ENCODE peak calls at places on chromosomes 13 and 19, in seven cellular contexts. One of them, this sample, is unnamed.

GRCh38 chr13:106846571-106846970 is 278.6 kb upstream of the ARGLU1 start:
- DNase-seq in GM23338: no peak
- DNase-seq in left lung: no peak
- DNase-seq in tibial nerve: no peak
- DNase-seq in mucosa of descending colon: no peak
- DNase-seq in lower lobe of right lung: no peak
- DNase-seq in fibroblast of lung: no peak
- DNase-seq in this sample: no peak

GRCh38 chr19:10292206-10292788 is 2.5 kb downstream of the ICAM5 start:
- DNase-seq in tibial nerve: peak
- DNase-seq in fibroblast of lung: no peak
- DNase-seq in lower lobe of right lung: peak
- DNase-seq in left lung: peak
- DNase-seq in mucosa of descending colon: peak
- DNase-seq in GM23338: peak
- DNase-seq in this sample: no peak

GRCh38 chr19:16535381-16535780 is 6.9 kb downstream of the CHERP start:
- DNase-seq in fibroblast of lung: no peak
- DNase-seq in tibial nerve: no peak
- DNase-seq in GM23338: no peak
- DNase-seq in left lung: no peak
- DNase-seq in lower lobe of right lung: no peak
- DNase-seq in mucosa of descending colon: no peak
- DNase-seq in this sample: no peak

GRCh38 chr19:16702123-16702522 is 17.5 kb upstream of the NWD1 start:
- DNase-seq in lower lobe of right lung: no peak
- DNase-seq in left lung: no peak
- DNase-seq in fibroblast of lung: peak
- DNase-seq in GM23338: no peak
- DNase-seq in tibial nerve: peak
- DNase-seq in mucosa of descending colon: no peak
- DNase-seq in this sample: peak

GRCh38 chr13:31793246-31793645 is 53.9 kb downstream of the RXFP2 start:
- DNase-seq in GM23338: no peak
- DNase-seq in left lung: no peak
- DNase-seq in fibroblast of lung: peak
- DNase-seq in mucosa of descending colon: no peak
- DNase-seq in tibial nerve: no peak
- DNase-seq in lower lobe of right lung: no peak
- DNase-seq in this sample: peak

GRCh38 chr13:33554919-33555791 is 262.8 kb upstream of the RFC3 start:
- DNase-seq in lower lobe of right lung: no peak
- DNase-seq in GM23338: peak
- DNase-seq in fibroblast of lung: no peak
- DNase-seq in left lung: no peak
- DNase-seq in mucosa of descending colon: no peak
- DNase-seq in tibial nerve: no peak
- DNase-seq in this sample: no peak

GRCh38 chr19:342801-343421 is 1.7 kb downstream of the MIER2 start:
- DNase-seq in lower lobe of right lung: peak
- DNase-seq in left lung: peak
- DNase-seq in tibial nerve: peak
- DNase-seq in mucosa of descending colon: no peak
- DNase-seq in fibroblast of lung: peak
- DNase-seq in GM23338: no peak
- DNase-seq in this sample: peak

GRCh38 chr19:11452814-11453335 is 17.4 kb downstream of the PRKCSH start:
- DNase-seq in GM23338: no peak
- DNase-seq in mucosa of descending colon: no peak
- DNase-seq in left lung: no peak
- DNase-seq in tibial nerve: no peak
- DNase-seq in fibroblast of lung: no peak
- DNase-seq in lower lobe of right lung: no peak
- DNase-seq in this sample: no peak

GRCh38 chr19:12783849-12784393 is 7.4 kb upstream of the JUNB start:
- DNase-seq in mucosa of descending colon: peak
- DNase-seq in tibial nerve: no peak
- DNase-seq in left lung: peak
- DNase-seq in lower lobe of right lung: peak
- DNase-seq in GM23338: no peak
- DNase-seq in fibroblast of lung: no peak
- DNase-seq in this sample: no peak
- H3K4me3 ChIP-seq in mucosa of descending colon: no peak
- H3K4me3 ChIP-seq in tibial nerve: no peak
- H3K4me3 ChIP-seq in left lung: peak
- H3K4me3 ChIP-seq in lower lobe of right lung: peak
- H3K4me3 ChIP-seq in GM23338: peak
- H3K4me3 ChIP-seq in fibroblast of lung: no peak
- H3K4me3 ChIP-seq in this sample: no peak

DNA sequence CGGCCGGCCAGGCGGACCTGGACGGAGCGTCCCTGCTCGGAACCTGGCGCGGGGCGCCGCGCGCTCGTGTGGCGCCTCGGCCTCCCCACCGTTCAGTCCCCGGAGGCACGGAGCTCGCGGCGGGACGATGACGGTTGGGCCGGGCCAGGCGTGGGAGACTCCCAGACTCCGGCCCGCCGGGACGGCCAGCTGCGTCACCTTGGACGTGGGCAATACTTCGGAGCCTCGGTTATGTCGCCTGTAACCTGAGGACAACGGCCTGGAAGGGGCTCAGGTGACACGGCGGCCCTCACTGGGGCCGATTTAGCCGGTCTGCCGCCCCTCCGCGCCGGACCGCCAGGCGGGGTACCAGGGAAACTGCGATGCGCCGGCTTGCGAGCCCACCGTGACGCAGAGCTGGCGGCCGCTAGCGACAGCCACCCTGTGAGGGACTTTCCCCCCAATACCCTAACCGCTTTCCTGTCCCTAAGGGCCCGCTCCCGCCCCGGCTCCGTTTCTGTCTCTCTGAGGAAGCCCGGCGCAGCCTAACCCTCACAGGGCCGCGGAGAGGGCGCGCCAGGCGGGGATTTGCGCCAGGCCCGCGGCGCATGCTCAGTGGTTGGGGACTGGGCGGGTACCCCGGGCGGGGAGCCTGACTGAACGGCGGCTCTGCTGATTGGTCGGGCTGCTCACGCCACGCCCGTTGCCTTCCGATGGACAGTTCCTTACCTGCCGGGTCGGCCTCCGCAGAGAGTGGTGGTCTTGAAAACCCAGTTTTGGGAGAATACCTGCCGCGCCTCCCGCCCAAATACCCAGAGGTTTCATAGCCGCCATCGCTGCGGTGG is 109.5 kb upstream of the DOCK9 start:
- DNase-seq in tibial nerve: peak
- DNase-seq in fibroblast of lung: peak
- DNase-seq in left lung: peak
- DNase-seq in mucosa of descending colon: peak
- DNase-seq in GM23338: peak
- DNase-seq in lower lobe of right lung: peak
- DNase-seq in this sample: peak
- TF ChIP-seq CTCF in tibial nerve: no peak
- TF ChIP-seq CTCF in fibroblast of lung: peak
- TF ChIP-seq CTCF in left lung: no peak
- TF ChIP-seq CTCF in mucosa of descending colon: peak
- TF ChIP-seq CTCF in GM23338: no peak
- TF ChIP-seq CTCF in lower lobe of right lung: peak
- TF ChIP-seq CTCF in this sample: peak

GRCh38 chr19:58003153-58003828 is 671 bp upstream of the ZNF606 start:
- DNase-seq in left lung: no peak
- DNase-seq in GM23338: peak
- DNase-seq in lower lobe of right lung: no peak
- DNase-seq in tibial nerve: no peak
- DNase-seq in mucosa of descending colon: no peak
- DNase-seq in fibroblast of lung: peak
- DNase-seq in this sample: no peak

GRCh38 chr19:58010507-58010906 is 7.9 kb upstream of the ZNF606 start:
- DNase-seq in lower lobe of right lung: no peak
- DNase-seq in tibial nerve: no peak
- DNase-seq in fibroblast of lung: no peak
- DNase-seq in left lung: no peak
- DNase-seq in mucosa of descending colon: no peak
- DNase-seq in GM23338: no peak
- DNase-seq in this sample: no peak

GRCh38 chr19:58007285-58007684 is 4.7 kb upstream of the ZNF606 start:
- DNase-seq in lower lobe of right lung: no peak
- DNase-seq in left lung: no peak
- DNase-seq in mucosa of descending colon: no peak
- DNase-seq in GM23338: peak
- DNase-seq in fibroblast of lung: no peak
- DNase-seq in tibial nerve: no peak
- DNase-seq in this sample: no peak

GRCh38 chr19:58009666-58010301 is 7.2 kb upstream of the ZNF606 start:
- DNase-seq in GM23338: peak
- DNase-seq in left lung: peak
- DNase-seq in mucosa of descending colon: peak
- DNase-seq in lower lobe of right lung: peak
- DNase-seq in tibial nerve: peak
- DNase-seq in fibroblast of lung: peak
- DNase-seq in this sample: no peak

GRCh38 chr19:58009301-58009665 is 6.7 kb upstream of the ZNF606 start:
- DNase-seq in left lung: peak
- DNase-seq in mucosa of descending colon: no peak
- DNase-seq in lower lobe of right lung: no peak
- DNase-seq in fibroblast of lung: no peak
- DNase-seq in tibial nerve: no peak
- DNase-seq in GM23338: no peak
- DNase-seq in this sample: no peak
- H3K4me3 ChIP-seq in left lung: peak
- H3K4me3 ChIP-seq in mucosa of descending colon: no peak
- H3K4me3 ChIP-seq in lower lobe of right lung: peak
- H3K4me3 ChIP-seq in fibroblast of lung: peak
- H3K4me3 ChIP-seq in tibial nerve: no peak
- H3K4me3 ChIP-seq in GM23338: peak
- H3K4me3 ChIP-seq in this sample: peak

DNA sequence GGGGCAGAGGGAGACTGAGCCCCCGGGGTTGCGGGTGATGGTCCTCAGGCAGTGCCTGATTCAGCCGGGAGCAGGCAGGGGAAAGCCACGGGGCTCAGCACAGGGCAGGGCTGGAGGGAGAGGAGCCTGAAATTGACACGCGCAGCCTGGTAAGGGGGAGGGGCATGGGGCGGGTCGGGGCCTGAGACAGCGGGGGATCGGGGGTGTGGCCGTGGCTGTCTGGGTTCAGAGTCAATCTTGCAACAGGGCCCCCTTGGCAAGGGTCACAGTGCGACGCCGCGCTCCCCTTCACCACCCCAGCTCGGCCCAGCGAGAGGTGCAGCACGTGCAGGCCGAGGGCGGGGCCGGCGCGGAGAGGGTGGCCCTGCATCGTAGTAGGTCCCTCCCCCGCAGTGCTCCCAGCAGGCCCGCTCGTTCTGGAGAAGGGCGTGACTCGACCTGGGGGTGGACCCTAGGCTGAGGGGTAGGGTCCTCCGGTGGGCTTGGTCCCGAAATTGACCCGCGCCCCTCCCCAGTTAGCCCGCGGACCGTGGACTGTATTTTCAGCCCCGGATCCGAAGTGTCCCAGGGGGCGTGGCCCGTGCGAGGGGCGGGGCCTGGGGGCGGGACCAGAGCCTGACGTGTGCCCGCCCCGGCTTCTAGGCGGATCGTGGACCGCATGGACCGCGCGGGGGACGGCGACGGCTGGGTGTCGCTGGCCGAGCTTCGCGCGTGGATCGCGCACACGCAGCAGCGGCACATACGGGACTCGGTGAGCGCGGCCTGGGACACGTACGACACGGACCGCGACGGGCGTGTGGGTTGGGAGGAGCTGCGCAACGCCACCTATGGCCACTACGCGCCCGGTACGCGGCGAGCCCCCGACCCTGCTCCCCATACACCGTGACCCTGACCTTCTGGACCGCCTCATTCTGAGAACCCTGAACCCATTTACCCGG is 6.0 kb downstream of the RCN3 start:
- DNase-seq in left lung: peak
- DNase-seq in mucosa of descending colon: peak
- DNase-seq in tibial nerve: peak
- DNase-seq in GM23338: peak
- DNase-seq in fibroblast of lung: peak
- DNase-seq in lower lobe of right lung: peak
- DNase-seq in this sample: no peak
- TF ChIP-seq CTCF in left lung: peak
- TF ChIP-seq CTCF in mucosa of descending colon: no peak
- TF ChIP-seq CTCF in tibial nerve: no peak
- TF ChIP-seq CTCF in GM23338: peak
- TF ChIP-seq CTCF in fibroblast of lung: peak
- TF ChIP-seq CTCF in lower lobe of right lung: peak
- TF ChIP-seq CTCF in this sample: peak

GRCh38 chr13:40345654-40346372 is 320.6 kb downstream of the FOXO1 start:
- DNase-seq in lower lobe of right lung: no peak
- DNase-seq in mucosa of descending colon: peak
- DNase-seq in GM23338: peak
- DNase-seq in tibial nerve: no peak
- DNase-seq in fibroblast of lung: no peak
- DNase-seq in left lung: no peak
- DNase-seq in this sample: no peak
- H3K4me3 ChIP-seq in lower lobe of right lung: no peak
- H3K4me3 ChIP-seq in mucosa of descending colon: no peak
- H3K4me3 ChIP-seq in GM23338: no peak
- H3K4me3 ChIP-seq in tibial nerve: no peak
- H3K4me3 ChIP-seq in fibroblast of lung: no peak
- H3K4me3 ChIP-seq in left lung: no peak
- H3K4me3 ChIP-seq in this sample: no peak

GRCh38 chr13:48210178-48210577 is 22.8 kb upstream of the ITM2B start:
- DNase-seq in GM23338: no peak
- DNase-seq in lower lobe of right lung: no peak
- DNase-seq in mucosa of descending colon: no peak
- DNase-seq in left lung: no peak
- DNase-seq in tibial nerve: no peak
- DNase-seq in fibroblast of lung: peak
- DNase-seq in this sample: peak
- TF ChIP-seq CTCF in GM23338: no peak
- TF ChIP-seq CTCF in lower lobe of right lung: no peak
- TF ChIP-seq CTCF in mucosa of descending colon: no peak
- TF ChIP-seq CTCF in left lung: no peak
- TF ChIP-seq CTCF in tibial nerve: no peak
- TF ChIP-seq CTCF in fibroblast of lung: no peak
- TF ChIP-seq CTCF in this sample: no peak

DNA sequence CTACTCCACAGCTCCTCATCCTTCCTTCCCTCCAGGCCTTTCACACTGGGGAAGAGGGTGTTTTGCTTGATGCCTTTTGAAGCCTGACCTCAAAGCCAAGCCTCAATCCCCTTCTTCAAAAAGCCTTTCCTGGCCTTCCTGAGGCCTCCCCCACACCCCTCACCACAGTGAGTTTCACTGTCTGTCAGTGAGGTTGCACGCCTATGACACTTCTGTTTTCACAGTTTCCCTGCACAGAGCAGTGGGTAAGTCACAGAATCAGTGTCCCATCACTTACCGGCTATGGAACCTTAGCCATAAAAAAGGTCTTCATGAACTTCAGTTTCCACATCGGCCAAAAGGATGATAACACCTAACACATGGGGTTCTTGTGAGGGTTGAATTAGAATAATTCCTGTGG is 371.4 kb downstream of the UQCRFS1 start:
- DNase-seq in left lung: no peak
- DNase-seq in mucosa of descending colon: no peak
- DNase-seq in tibial nerve: no peak
- DNase-seq in GM23338: no peak
- DNase-seq in lower lobe of right lung: no peak
- DNase-seq in fibroblast of lung: no peak
- DNase-seq in this sample: no peak
- H3K4me3 ChIP-seq in left lung: no peak
- H3K4me3 ChIP-seq in mucosa of descending colon: no peak
- H3K4me3 ChIP-seq in tibial nerve: no peak
- H3K4me3 ChIP-seq in GM23338: no peak
- H3K4me3 ChIP-seq in lower lobe of right lung: no peak
- H3K4me3 ChIP-seq in fibroblast of lung: no peak
- H3K4me3 ChIP-seq in this sample: no peak

This sample was measured in BJ.